ENCODE peak calls at places on chromosomes 12 and 14, in seven cellular contexts. One of them, this sample, is unnamed.

GRCh38 chr12:76356094-76356493 is 7.9 kb upstream of the BBS10 start:
- DNase-seq in foreskin keratinocyte: no peak
- DNase-seq in cardiac muscle cell: no peak
- DNase-seq in heart left ventricle: no peak
- DNase-seq in uterus: no peak
- DNase-seq in omental fat pad: no peak
- DNase-seq in PC-3: no peak
- DNase-seq in this sample: no peak

GRCh38 chr12:62601765-62602444 is 135.3 kb downstream of the MON2 start:
- DNase-seq in omental fat pad: no peak
- DNase-seq in heart left ventricle: no peak
- DNase-seq in foreskin keratinocyte: no peak
- DNase-seq in PC-3: no peak
- DNase-seq in uterus: no peak
- DNase-seq in cardiac muscle cell: no peak
- DNase-seq in this sample: no peak

GRCh38 chr12:46198913-46199312 is 69.9 kb downstream of the SLC38A1 start:
- DNase-seq in foreskin keratinocyte: no peak
- DNase-seq in PC-3: no peak
- DNase-seq in omental fat pad: no peak
- DNase-seq in cardiac muscle cell: no peak
- DNase-seq in uterus: no peak
- DNase-seq in heart left ventricle: no peak
- DNase-seq in this sample: no peak

GRCh38 chr14:61533513-61534255 is 161.6 kb upstream of the HIF1A start:
- DNase-seq in heart left ventricle: no peak
- DNase-seq in foreskin keratinocyte: no peak
- DNase-seq in omental fat pad: no peak
- DNase-seq in PC-3: no peak
- DNase-seq in uterus: no peak
- DNase-seq in cardiac muscle cell: no peak
- DNase-seq in this sample: no peak

GRCh38 chr12:99906786-99907185 is 78.0 kb downstream of the ANKS1B start:
- DNase-seq in PC-3: no peak
- DNase-seq in heart left ventricle: no peak
- DNase-seq in cardiac muscle cell: no peak
- DNase-seq in foreskin keratinocyte: no peak
- DNase-seq in uterus: no peak
- DNase-seq in omental fat pad: no peak
- DNase-seq in this sample: no peak

GRCh38 chr12:5376591-5377207 is 55.2 kb upstream of the NTF3 start:
- DNase-seq in heart left ventricle: no peak
- DNase-seq in uterus: no peak
- DNase-seq in PC-3: peak
- DNase-seq in omental fat pad: no peak
- DNase-seq in foreskin keratinocyte: no peak
- DNase-seq in cardiac muscle cell: no peak
- DNase-seq in this sample: no peak

GRCh38 chr12:25480145-25480544 is 72.9 kb downstream of the LMNTD1 start:
- DNase-seq in cardiac muscle cell: no peak
- DNase-seq in omental fat pad: no peak
- DNase-seq in foreskin keratinocyte: no peak
- DNase-seq in PC-3: no peak
- DNase-seq in uterus: no peak
- DNase-seq in heart left ventricle: no peak
- DNase-seq in this sample: no peak

GRCh38 chr12:5623411-5623810 is 191.5 kb downstream of the NTF3 start:
- DNase-seq in foreskin keratinocyte: no peak
- DNase-seq in heart left ventricle: no peak
- DNase-seq in PC-3: no peak
- DNase-seq in uterus: no peak
- DNase-seq in omental fat pad: no peak
- DNase-seq in cardiac muscle cell: no peak
- DNase-seq in this sample: peak

DNA sequence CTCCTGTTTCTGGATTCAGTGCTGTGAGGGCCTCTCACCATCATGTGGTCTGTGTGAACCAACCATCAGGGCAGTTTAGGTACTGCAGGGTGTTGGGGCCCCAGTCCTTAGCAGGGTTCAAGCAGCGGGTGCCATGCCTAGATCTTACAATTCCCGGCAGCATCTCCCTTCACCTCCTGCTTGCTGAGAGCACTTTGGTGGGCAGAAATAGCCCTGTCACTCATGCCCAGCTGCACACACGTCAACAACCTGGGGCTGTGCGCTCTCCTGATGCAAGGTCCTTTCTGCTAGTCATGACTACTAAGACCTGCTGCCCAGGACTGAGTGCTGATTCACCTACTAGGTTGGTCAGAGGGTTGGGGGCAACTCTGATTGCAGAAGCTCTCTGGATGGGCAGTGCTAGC is 72.1 kb downstream of the NINJ2 start:
- DNase-seq in foreskin keratinocyte: no peak
- DNase-seq in omental fat pad: no peak
- DNase-seq in cardiac muscle cell: peak
- DNase-seq in uterus: no peak
- DNase-seq in PC-3: no peak
- DNase-seq in heart left ventricle: peak
- DNase-seq in this sample: no peak
- TF ChIP-seq CTCF in foreskin keratinocyte: no peak
- TF ChIP-seq CTCF in omental fat pad: no peak
- TF ChIP-seq CTCF in cardiac muscle cell: peak
- TF ChIP-seq CTCF in uterus: no peak
- TF ChIP-seq CTCF in PC-3: no peak
- TF ChIP-seq CTCF in heart left ventricle: no peak
- TF ChIP-seq CTCF in this sample: peak

GRCh38 chr12:109729837-109730200 is 16.2 kb downstream of the FAM222A start:
- DNase-seq in foreskin keratinocyte: no peak
- DNase-seq in PC-3: no peak
- DNase-seq in cardiac muscle cell: no peak
- DNase-seq in heart left ventricle: no peak
- DNase-seq in uterus: no peak
- DNase-seq in omental fat pad: no peak
- DNase-seq in this sample: no peak
- TF ChIP-seq CTCF in foreskin keratinocyte: no peak
- TF ChIP-seq CTCF in PC-3: no peak
- TF ChIP-seq CTCF in cardiac muscle cell: no peak
- TF ChIP-seq CTCF in heart left ventricle: no peak
- TF ChIP-seq CTCF in uterus: no peak
- TF ChIP-seq CTCF in omental fat pad: no peak
- TF ChIP-seq CTCF in this sample: no peak

GRCh38 chr14:78202178-78202577 is 32.0 kb downstream of the NRXN3 start:
- DNase-seq in uterus: no peak
- DNase-seq in omental fat pad: no peak
- DNase-seq in foreskin keratinocyte: no peak
- DNase-seq in cardiac muscle cell: no peak
- DNase-seq in heart left ventricle: no peak
- DNase-seq in PC-3: no peak
- DNase-seq in this sample: no peak

GRCh38 chr14:78195431-78195830 is 25.3 kb downstream of the NRXN3 start:
- DNase-seq in cardiac muscle cell: no peak
- DNase-seq in heart left ventricle: no peak
- DNase-seq in omental fat pad: no peak
- DNase-seq in PC-3: no peak
- DNase-seq in uterus: no peak
- DNase-seq in foreskin keratinocyte: no peak
- DNase-seq in this sample: no peak

GRCh38 chr14:78197088-78197487 is 26.9 kb downstream of the NRXN3 start:
- DNase-seq in uterus: no peak
- DNase-seq in foreskin keratinocyte: no peak
- DNase-seq in heart left ventricle: no peak
- DNase-seq in omental fat pad: no peak
- DNase-seq in cardiac muscle cell: no peak
- DNase-seq in PC-3: no peak
- DNase-seq in this sample: no peak

DNA sequence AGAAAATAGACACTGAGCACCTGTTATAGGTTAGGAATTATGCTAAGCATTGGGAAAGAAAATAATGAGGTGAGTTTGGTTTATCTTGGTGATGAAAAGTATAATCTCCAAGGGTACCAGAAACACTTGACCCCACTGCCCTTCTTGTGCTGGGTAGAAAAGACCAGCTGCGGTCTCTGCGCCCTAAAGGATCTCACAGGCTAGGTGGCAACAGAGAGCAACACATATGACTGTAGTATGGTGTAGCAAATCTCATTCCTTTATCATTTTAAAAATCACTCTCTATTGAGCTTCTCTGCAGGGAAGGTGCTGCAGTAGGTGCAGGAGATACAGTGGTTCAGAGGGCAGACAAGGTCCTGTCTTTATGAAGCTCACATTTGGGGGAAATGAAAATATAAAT is 26.1 kb downstream of the NRXN3 start:
- DNase-seq in omental fat pad: no peak
- DNase-seq in cardiac muscle cell: no peak
- DNase-seq in uterus: no peak
- DNase-seq in heart left ventricle: no peak
- DNase-seq in PC-3: no peak
- DNase-seq in foreskin keratinocyte: no peak
- DNase-seq in this sample: no peak
- TF ChIP-seq CTCF in omental fat pad: no peak
- TF ChIP-seq CTCF in cardiac muscle cell: no peak
- TF ChIP-seq CTCF in uterus: no peak
- TF ChIP-seq CTCF in heart left ventricle: no peak
- TF ChIP-seq CTCF in PC-3: no peak
- TF ChIP-seq CTCF in foreskin keratinocyte: peak
- TF ChIP-seq CTCF in this sample: no peak

GRCh38 chr14:64478634-64479250 is 13.4 kb downstream of the AKAP5 start:
- DNase-seq in omental fat pad: no peak
- DNase-seq in cardiac muscle cell: no peak
- DNase-seq in uterus: no peak
- DNase-seq in PC-3: peak
- DNase-seq in foreskin keratinocyte: no peak
- DNase-seq in heart left ventricle: no peak
- DNase-seq in this sample: no peak
- TF ChIP-seq CTCF in omental fat pad: no peak
- TF ChIP-seq CTCF in cardiac muscle cell: peak
- TF ChIP-seq CTCF in uterus: peak
- TF ChIP-seq CTCF in PC-3: peak
- TF ChIP-seq CTCF in foreskin keratinocyte: peak
- TF ChIP-seq CTCF in heart left ventricle: peak
- TF ChIP-seq CTCF in this sample: peak